ENCODE peak calls at places on chromosomes 5 and 9, in ten cellular contexts. One of them, this sample, is unnamed.

GRCh38 chr5:124519396-124519795 is 227.0 kb downstream of the ZNF608 start:
- DNase-seq in activated T-cell treated with anti-CD3 and anti-CD28 coated beads for 1 hour: no peak
- DNase-seq in NCI-H774: no peak
- DNase-seq in M059J: peak
- DNase-seq in fibroblast of the conjunctiva: peak
- DNase-seq in hippocampal formation: no peak
- DNase-seq in stimulated activated CD8-positive, alpha-beta memory T cell treated with anti-CD3 and anti-CD28 coated beads, Interleukin-7, amount 100 ng/mL, for 1 hour: no peak
- DNase-seq in AG08396: peak
- DNase-seq in left ventricle myocardium inferior: no peak
- DNase-seq in hepatocyte: peak
- DNase-seq in this sample: no peak

GRCh38 chr9:138119202-138120027 is 241.8 kb downstream of the CACNA1B start:
- DNase-seq in M059J: no peak
- DNase-seq in stimulated activated CD8-positive, alpha-beta memory T cell treated with anti-CD3 and anti-CD28 coated beads, Interleukin-7, amount 100 ng/mL, for 1 hour: no peak
- DNase-seq in left ventricle myocardium inferior: no peak
- DNase-seq in NCI-H774: no peak
- DNase-seq in AG08396: no peak
- DNase-seq in activated T-cell treated with anti-CD3 and anti-CD28 coated beads for 1 hour: no peak
- DNase-seq in fibroblast of the conjunctiva: no peak
- DNase-seq in hippocampal formation: no peak
- DNase-seq in hepatocyte: no peak
- DNase-seq in this sample: peak

GRCh38 chr9:38311382-38312270 is 80.9 kb upstream of the ALDH1B1 start:
- DNase-seq in hippocampal formation: no peak
- DNase-seq in activated T-cell treated with anti-CD3 and anti-CD28 coated beads for 1 hour: no peak
- DNase-seq in fibroblast of the conjunctiva: no peak
- DNase-seq in left ventricle myocardium inferior: no peak
- DNase-seq in NCI-H774: no peak
- DNase-seq in stimulated activated CD8-positive, alpha-beta memory T cell treated with anti-CD3 and anti-CD28 coated beads, Interleukin-7, amount 100 ng/mL, for 1 hour: no peak
- DNase-seq in M059J: no peak
- DNase-seq in hepatocyte: peak
- DNase-seq in AG08396: peak
- DNase-seq in this sample: no peak

GRCh38 chr5:142387022-142387682 is 62.3 kb upstream of the SPRY4 start:
- DNase-seq in activated T-cell treated with anti-CD3 and anti-CD28 coated beads for 1 hour: no peak
- DNase-seq in hepatocyte: no peak
- DNase-seq in M059J: no peak
- DNase-seq in hippocampal formation: no peak
- DNase-seq in stimulated activated CD8-positive, alpha-beta memory T cell treated with anti-CD3 and anti-CD28 coated beads, Interleukin-7, amount 100 ng/mL, for 1 hour: no peak
- DNase-seq in NCI-H774: no peak
- DNase-seq in left ventricle myocardium inferior: no peak
- DNase-seq in AG08396: no peak
- DNase-seq in fibroblast of the conjunctiva: no peak
- DNase-seq in this sample: no peak

GRCh38 chr5:112583166-112583565 is 154.5 kb upstream of the APC start:
- DNase-seq in NCI-H774: peak
- DNase-seq in fibroblast of the conjunctiva: no peak
- DNase-seq in hippocampal formation: no peak
- DNase-seq in hepatocyte: no peak
- DNase-seq in AG08396: no peak
- DNase-seq in M059J: no peak
- DNase-seq in left ventricle myocardium inferior: no peak
- DNase-seq in activated T-cell treated with anti-CD3 and anti-CD28 coated beads for 1 hour: no peak
- DNase-seq in stimulated activated CD8-positive, alpha-beta memory T cell treated with anti-CD3 and anti-CD28 coated beads, Interleukin-7, amount 100 ng/mL, for 1 hour: no peak
- DNase-seq in this sample: no peak

GRCh38 chr5:76294573-76294972 is 108.5 kb upstream of the IQGAP2 start:
- DNase-seq in NCI-H774: no peak
- DNase-seq in stimulated activated CD8-positive, alpha-beta memory T cell treated with anti-CD3 and anti-CD28 coated beads, Interleukin-7, amount 100 ng/mL, for 1 hour: no peak
- DNase-seq in M059J: no peak
- DNase-seq in AG08396: no peak
- DNase-seq in hippocampal formation: no peak
- DNase-seq in left ventricle myocardium inferior: no peak
- DNase-seq in hepatocyte: no peak
- DNase-seq in activated T-cell treated with anti-CD3 and anti-CD28 coated beads for 1 hour: no peak
- DNase-seq in fibroblast of the conjunctiva: no peak
- DNase-seq in this sample: no peak

GRCh38 chr5:86626149-86626548 is 8.4 kb downstream of the COX7C start:
- DNase-seq in fibroblast of the conjunctiva: no peak
- DNase-seq in activated T-cell treated with anti-CD3 and anti-CD28 coated beads for 1 hour: no peak
- DNase-seq in NCI-H774: no peak
- DNase-seq in stimulated activated CD8-positive, alpha-beta memory T cell treated with anti-CD3 and anti-CD28 coated beads, Interleukin-7, amount 100 ng/mL, for 1 hour: no peak
- DNase-seq in AG08396: no peak
- DNase-seq in hippocampal formation: no peak
- DNase-seq in M059J: no peak
- DNase-seq in left ventricle myocardium inferior: no peak
- DNase-seq in hepatocyte: no peak
- DNase-seq in this sample: no peak

GRCh38 chr5:97365918-97366317 is 182.9 kb upstream of the RIOK2 start:
- DNase-seq in stimulated activated CD8-positive, alpha-beta memory T cell treated with anti-CD3 and anti-CD28 coated beads, Interleukin-7, amount 100 ng/mL, for 1 hour: no peak
- DNase-seq in NCI-H774: no peak
- DNase-seq in hippocampal formation: no peak
- DNase-seq in left ventricle myocardium inferior: no peak
- DNase-seq in hepatocyte: no peak
- DNase-seq in M059J: no peak
- DNase-seq in activated T-cell treated with anti-CD3 and anti-CD28 coated beads for 1 hour: no peak
- DNase-seq in fibroblast of the conjunctiva: no peak
- DNase-seq in AG08396: no peak
- DNase-seq in this sample: no peak

GRCh38 chr5:157464518-157465171 is 4.6 kb downstream of the NIPAL4 start:
- DNase-seq in activated T-cell treated with anti-CD3 and anti-CD28 coated beads for 1 hour: peak
- DNase-seq in hepatocyte: peak
- DNase-seq in hippocampal formation: no peak
- DNase-seq in stimulated activated CD8-positive, alpha-beta memory T cell treated with anti-CD3 and anti-CD28 coated beads, Interleukin-7, amount 100 ng/mL, for 1 hour: no peak
- DNase-seq in NCI-H774: no peak
- DNase-seq in fibroblast of the conjunctiva: peak
- DNase-seq in AG08396: peak
- DNase-seq in left ventricle myocardium inferior: no peak
- DNase-seq in M059J: peak
- DNase-seq in this sample: no peak

GRCh38 chr9:95993342-95993741 is 117.9 kb downstream of the ERCC6L2 start:
- DNase-seq in stimulated activated CD8-positive, alpha-beta memory T cell treated with anti-CD3 and anti-CD28 coated beads, Interleukin-7, amount 100 ng/mL, for 1 hour: no peak
- DNase-seq in fibroblast of the conjunctiva: no peak
- DNase-seq in hippocampal formation: no peak
- DNase-seq in hepatocyte: no peak
- DNase-seq in activated T-cell treated with anti-CD3 and anti-CD28 coated beads for 1 hour: no peak
- DNase-seq in left ventricle myocardium inferior: no peak
- DNase-seq in AG08396: no peak
- DNase-seq in NCI-H774: no peak
- DNase-seq in M059J: no peak
- DNase-seq in this sample: no peak